ENCODE peak calls at places on chromosomes 7 and 10, in six cellular contexts. B is A549, U is GM12878, I is HepG2, Q is endothelial cell of umbilical vein, S is K562. O is an unnamed sample.

GRCh38 chr7:151697515-151697895 is 177.8 kb upstream of the RHEB start:
- DNase-seq in U (no peak), I (no peak), S (no peak), B (no peak), Q (no peak), O (no peak)

GRCh38 chr7:108278281-108278680 is 148.1 kb upstream of the LAMB4 start:
- DNase-seq in Q (no peak), S (no peak), U (no peak), I (no peak), B (no peak), O (no peak)

GRCh38 chr7:75854233-75854632 is 24.6 kb upstream of the RHBDD2 start:
- DNase-seq in I (no peak), Q (no peak), S (no peak), B (no peak), U (no peak), O (peak)

GRCh38 chr7:116218051-116218645 is 7.8 kb downstream of the TES start:
- DNase-seq in S (no peak), Q (peak), B (no peak), U (no peak), I (no peak), O (no peak)

GRCh38 chr7:127874951-127875608 is 156.2 kb downstream of the LRRC4 start:
- DNase-seq in B (no peak), I (no peak), S (no peak), U (no peak), Q (no peak), O (no peak)

GRCh38 chr10:132571565-132572544 is 34.3 kb downstream of the INPP5A start:
- DNase-seq in U (peak), B (peak), I (peak), S (peak), Q (peak), O (peak)

GRCh38 chr10:109587366-109587765 is 335.9 kb downstream of the XPNPEP1 start:
- DNase-seq in B (no peak), S (no peak), Q (no peak), U (no peak), I (no peak), O (no peak)

GRCh38 chr10:23314835-23315239 is 29.8 kb downstream of the C10orf67 start:
- DNase-seq in I (peak), B (peak), U (peak), S (peak), Q (peak), O (peak)

GRCh38 chr7:150931199-150931869 is 46.8 kb downstream of the KCNH2 start:
- DNase-seq in U (no peak), S (no peak), B (no peak), I (no peak), Q (no peak), O (peak)

GRCh38 chr10:53841746-53842145 is 959.3 kb downstream of the PCDH15 start:
- DNase-seq in B (no peak), Q (no peak), S (no peak), U (no peak), I (no peak), O (no peak)

GRCh38 chr7:26508917-26509316 is 217.3 kb downstream of the SNX10 start:
- DNase-seq in U (no peak), I (no peak), Q (no peak), S (no peak), B (no peak), O (no peak)

GRCh38 chr7:27303021-27303420 is 60.4 kb downstream of the EVX1 start:
- DNase-seq in U (no peak), Q (no peak), I (no peak), S (no peak), B (no peak), O (no peak)

GRCh38 chr10:546971-547590 is 142.4 kb downstream of the DIP2C start:
- DNase-seq in Q (no peak), I (no peak), U (no peak), S (no peak), B (no peak), O (peak)

GRCh38 chr10:62924344-62924748 is 108.2 kb upstream of the EGR2 start:
- DNase-seq in S (no peak), Q (no peak), U (no peak), I (no peak), B (no peak), O (no peak)

GRCh38 chr10:62916157-62916603 is 100.0 kb upstream of the EGR2 start:
- DNase-seq in U (no peak), S (no peak), I (no peak), Q (no peak), B (no peak), O (no peak)

GRCh38 chr10:62917475-62918238 is 101.5 kb upstream of the EGR2 start:
- DNase-seq in U (no peak), Q (no peak), B (no peak), S (no peak), I (no peak), O (no peak)

GRCh38 chr10:62915192-62915591 is 99.0 kb upstream of the EGR2 start:
- DNase-seq in Q (no peak), U (no peak), B (no peak), S (no peak), I (no peak), O (no peak)

DNA sequence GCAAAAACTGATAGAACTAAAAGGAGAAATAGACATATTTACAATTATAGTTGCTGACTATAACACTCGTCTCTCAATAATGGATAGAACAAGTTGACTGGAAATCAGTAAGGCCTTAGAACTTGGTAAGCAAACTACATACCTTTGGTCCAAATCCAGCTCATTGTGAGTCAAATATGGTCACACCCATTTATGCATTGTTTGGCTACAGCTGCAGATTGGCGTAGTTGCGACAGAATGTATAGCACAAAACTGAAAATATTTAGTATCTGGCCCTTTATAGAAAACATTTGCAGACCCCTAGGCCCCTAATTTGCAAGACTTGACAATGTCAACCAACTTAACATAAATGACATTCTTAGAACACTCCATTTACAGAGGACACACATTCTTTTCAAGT is 103.6 kb upstream of the EGR2 start:
- DNase-seq in U (no peak), Q (no peak), B (no peak), I (no peak), S (no peak), O (no peak)
- TF ChIP-seq MYC in U (no peak), Q (no peak), B (no peak), I (no peak), S (no peak), O (no peak)

GRCh38 chr7:78489851-78490250 is 691.3 kb downstream of the PHTF2 start:
- DNase-seq in U (no peak), S (no peak), I (no peak), B (no peak), Q (no peak), O (no peak)
- TF ChIP-seq MAX in U (no peak), S (no peak), I (no peak), B (no peak), Q (no peak), O (no peak)

DNA sequence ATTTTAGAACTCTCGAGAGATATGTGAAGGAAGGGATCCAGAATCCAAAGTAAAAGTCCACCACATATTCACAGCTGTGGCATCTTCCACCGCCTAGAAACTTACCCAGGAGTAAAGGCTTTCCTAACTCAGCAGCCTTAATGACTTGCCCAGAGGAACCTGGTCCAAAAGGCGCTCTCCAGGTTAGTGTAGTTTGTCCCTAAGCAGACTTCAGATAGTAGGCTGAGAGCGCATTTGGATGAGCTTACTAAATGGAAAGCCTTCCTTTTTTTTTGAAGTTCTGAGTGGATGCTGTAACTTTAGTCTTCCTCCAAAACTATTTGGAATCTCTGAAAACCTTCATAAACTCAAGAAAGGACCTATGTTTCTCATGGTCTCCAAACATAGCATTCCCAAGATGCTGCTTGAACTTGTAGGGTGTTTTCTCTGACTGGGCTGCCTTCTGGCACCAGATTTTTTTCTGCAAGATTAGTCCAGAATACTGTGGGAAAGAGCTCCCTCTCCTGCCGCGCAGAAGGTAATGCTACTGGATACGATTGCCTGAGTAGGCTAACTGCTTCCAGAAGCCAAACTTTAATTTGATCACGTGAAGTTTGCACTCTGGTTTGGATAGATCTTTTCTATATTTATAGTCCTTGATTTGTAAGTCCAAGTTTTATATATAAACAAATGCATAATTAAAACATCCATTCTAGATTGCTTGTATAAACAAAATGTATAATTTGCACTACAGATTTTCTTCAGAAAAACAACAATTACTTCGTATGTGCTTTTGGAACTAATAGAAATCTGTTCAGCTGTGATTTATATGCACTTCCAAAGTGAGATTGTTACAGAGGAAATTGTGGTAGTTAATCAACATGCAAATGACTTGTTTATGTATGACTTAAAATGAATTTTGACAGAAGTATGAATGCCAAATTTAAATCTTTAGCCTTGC is 19.6 kb upstream of the GPR37 start:
- DNase-seq in Q (peak), I (peak), B (peak), S (peak), U (no peak), O (peak)
- TF ChIP-seq MYC in Q (no peak), I (no peak), B (no peak), S (no peak), U (no peak), O (no peak)

GRCh38 chr10:11959966-11960365 is 82.6 kb downstream of the UPF2 start:
- DNase-seq in B (no peak), Q (no peak), I (no peak), U (no peak), S (no peak), O (no peak)

GRCh38 chr10:11958956-11959355 is 83.7 kb downstream of the UPF2 start:
- DNase-seq in S (no peak), B (no peak), U (no peak), I (peak), Q (no peak), O (no peak)
- TF ChIP-seq MAX in S (no peak), B (no peak), U (no peak), I (no peak), Q (no peak), O (no peak)

DNA sequence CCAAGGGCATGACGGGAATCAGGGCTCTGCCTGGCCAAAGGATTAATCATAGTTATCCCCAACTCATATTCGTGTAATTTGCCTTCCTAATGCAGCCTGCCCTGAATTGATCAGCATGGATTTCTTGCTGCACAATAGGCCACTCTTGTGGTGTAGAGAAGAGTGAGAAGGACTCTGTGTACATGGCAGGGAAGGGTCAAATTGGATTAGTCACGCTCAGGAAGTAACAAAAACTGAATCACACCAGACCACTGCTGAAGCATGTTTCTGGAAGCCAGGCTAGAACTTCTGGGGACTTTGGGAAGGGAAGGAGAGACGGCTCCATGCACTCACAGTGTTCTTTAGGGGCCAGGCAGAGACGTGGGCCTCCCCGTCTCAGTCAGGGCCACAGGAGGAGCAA is 227.1 kb downstream of the BUB3 start:
- DNase-seq in U (no peak), B (no peak), S (no peak), Q (no peak), I (peak), O (no peak)
- TF ChIP-seq MYC in U (no peak), B (no peak), S (no peak), Q (no peak), I (no peak), O (no peak)

DNA sequence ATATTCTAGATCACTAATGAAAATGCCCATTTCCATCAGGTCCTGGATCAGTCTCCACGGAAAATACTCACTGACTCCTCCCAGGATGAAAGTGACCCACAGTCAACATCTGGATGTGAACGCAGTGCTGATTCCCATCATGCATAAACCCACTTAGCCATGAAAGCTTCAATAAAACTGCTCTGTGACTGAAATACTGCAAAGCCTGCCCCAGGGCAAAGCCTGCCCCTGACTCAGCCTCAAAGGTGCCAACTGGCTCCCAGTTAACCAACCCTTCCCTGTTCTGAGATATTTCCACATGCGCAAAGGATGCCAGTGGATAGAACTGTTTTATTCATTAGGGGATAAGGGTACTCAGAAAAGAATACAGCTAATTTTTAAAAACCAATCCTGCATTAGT is 24.0 kb downstream of the OSBPL3 start:
- DNase-seq in B (no peak), S (no peak), Q (no peak), U (no peak), I (no peak), O (no peak)
- TF ChIP-seq MAX in B (no peak), S (no peak), Q (no peak), U (no peak), I (no peak), O (no peak)

GRCh38 chr10:47260505-47261111 is 39.4 kb upstream of the GDF10 start:
- DNase-seq in I (no peak), U (no peak), S (no peak), B (no peak), Q (no peak), O (peak)

GRCh38 chr10:47261556-47261955 is 38.4 kb upstream of the GDF10 start:
- DNase-seq in I (no peak), B (no peak), U (no peak), Q (no peak), S (no peak), O (no peak)

GRCh38 chr10:47261121-47261520 is 38.9 kb upstream of the GDF10 start:
- DNase-seq in B (no peak), S (no peak), I (no peak), U (peak), Q (no peak), O (peak)

GRCh38 chr10:47264797-47265281 is 35.2 kb upstream of the GDF10 start:
- DNase-seq in S (no peak), U (no peak), B (no peak), I (peak), Q (peak), O (peak)

DNA sequence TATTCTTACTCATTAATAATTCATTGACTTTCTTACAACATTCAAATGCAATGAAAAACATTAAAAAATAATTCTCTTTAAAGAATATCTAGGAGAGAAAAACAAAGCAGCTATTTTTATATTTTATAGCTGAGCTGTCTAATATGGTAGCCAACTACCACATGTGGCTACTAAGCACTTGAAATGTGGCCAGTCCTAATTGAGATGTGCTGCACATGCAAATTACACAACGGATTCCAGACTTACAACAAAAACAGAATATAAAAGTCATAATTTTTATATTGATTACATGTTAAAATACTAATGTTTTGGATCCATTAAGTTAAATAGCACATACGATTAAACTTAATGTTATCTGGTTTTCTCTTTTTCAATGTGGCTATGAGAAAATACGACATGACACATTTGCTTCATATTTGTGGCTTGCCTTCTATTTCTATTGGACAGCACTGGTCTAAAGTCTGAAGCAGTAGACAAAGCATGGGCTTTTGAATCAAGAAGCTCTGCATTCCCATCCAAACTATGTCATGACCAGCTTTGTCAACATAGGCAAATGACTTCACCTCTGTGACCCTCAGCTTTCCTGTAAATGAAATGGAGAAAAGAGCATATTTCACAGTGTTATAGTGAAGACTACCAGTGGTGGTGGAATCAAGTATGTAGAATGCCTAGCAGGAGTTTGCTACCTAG is 37.2 kb upstream of the GDF10 start:
- DNase-seq in B (no peak), S (no peak), U (no peak), Q (no peak), I (peak), O (no peak)
- TF ChIP-seq MYC in B (no peak), S (no peak), U (no peak), Q (no peak), I (no peak), O (no peak)

GRCh38 chr10:34528320-34528719 is 286.8 kb downstream of the PARD3 start:
- DNase-seq in I (peak), U (no peak), Q (peak), B (peak), S (no peak), O (no peak)

GRCh38 chr10:34524369-34525091 is 290.6 kb downstream of the PARD3 start:
- DNase-seq in U (peak), I (no peak), B (no peak), S (no peak), Q (no peak), O (no peak)

GRCh38 chr10:34523017-34523767 is 291.9 kb downstream of the PARD3 start:
- DNase-seq in B (no peak), U (no peak), S (no peak), Q (no peak), I (no peak), O (no peak)

GRCh38 chr10:34526758-34527730 is 288.1 kb downstream of the PARD3 start:
- DNase-seq in I (no peak), Q (peak), U (no peak), B (peak), S (no peak), O (no peak)

GRCh38 chr10:34526186-34526585 is 288.9 kb downstream of the PARD3 start:
- DNase-seq in Q (peak), B (no peak), I (no peak), S (no peak), U (no peak), O (no peak)
- TF ChIP-seq MAX in Q (no peak), B (no peak), I (no peak), S (no peak), U (no peak), O (no peak)

DNA sequence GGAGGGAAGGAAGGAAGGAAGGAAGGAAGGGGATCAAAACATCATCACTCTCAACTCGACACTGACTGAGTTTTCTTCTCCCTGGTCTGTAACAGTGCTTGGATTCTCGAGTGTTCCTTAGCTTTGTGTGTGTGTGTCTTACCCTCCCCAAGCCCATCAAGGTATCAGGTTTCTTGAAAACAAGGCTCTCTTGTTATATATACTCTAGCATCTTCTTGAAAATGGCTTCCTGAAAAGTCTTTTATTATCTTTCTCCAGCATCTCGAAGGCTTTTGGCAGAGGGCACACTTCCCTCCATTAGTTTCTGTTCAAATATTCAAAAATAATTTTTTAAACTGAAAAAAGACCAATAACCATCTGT is 13.4 kb downstream of the SERPINE1 start:
- DNase-seq in U (no peak), S (no peak), B (no peak), I (no peak), Q (peak), O (no peak)
- TF ChIP-seq MYC in U (no peak), S (no peak), B (no peak), I (no peak), Q (no peak), O (no peak)

GRCh38 chr7:2967238-2967637 is 76.4 kb downstream of the CARD11 start:
- DNase-seq in I (no peak), S (no peak), B (no peak), U (no peak), Q (no peak), O (no peak)

GRCh38 chr7:2967705-2968104 is 76.0 kb downstream of the CARD11 start:
- DNase-seq in Q (no peak), I (no peak), U (no peak), S (no peak), B (no peak), O (no peak)

GRCh38 chr7:2965745-2966270 is 77.9 kb downstream of the CARD11 start:
- DNase-seq in Q (no peak), U (no peak), B (no peak), S (no peak), I (no peak), O (no peak)

GRCh38 chr7:2968176-2968575 is 75.5 kb downstream of the CARD11 start:
- DNase-seq in B (no peak), I (no peak), U (no peak), Q (no peak), S (no peak), O (no peak)

GRCh38 chr7:2966466-2967078 is 77.1 kb downstream of the CARD11 start:
- DNase-seq in U (no peak), S (no peak), Q (no peak), I (no peak), B (no peak), O (no peak)
- TF ChIP-seq MAX in U (no peak), S (no peak), Q (no peak), I (no peak), B (no peak), O (no peak)